ENCODE peak calls at places on chromosomes 12 and 14, in eight cellular contexts. G is tibial artery; J is aorta; N is KBM-7; C is head of caudate nucleus; P is NCI-H1105; L is NCI-H1436; Y is stimulated activated CD4-positive, alpha-beta T cell treated with anti-CD3 and anti-CD28 coated beads, Interleukin-4, amount 100 ng/mL, for 1 hour. D is an unnamed sample.

GRCh38 chr14:93929048-93929535 is 1.9 kb downstream of the FAM181A start:
- DNase-seq in G (no peak), J (no peak), N (no peak), C (no peak), P (no peak), L (no peak), Y (no peak), D (no peak)

GRCh38 chr14:32313977-32314376 is 15.1 kb upstream of the AKAP6 start:
- DNase-seq in G (no peak), J (no peak), N (no peak), C (no peak), P (no peak), L (peak; percentile 20), Y (no peak), D (no peak)

GRCh38 chr12:91326043-91327027 is 143.7 kb upstream of the DCN start:
- DNase-seq in G (peak; percentile 61), J (no peak), N (peak; percentile 34), C (peak; percentile 8), P (peak; percentile 64), L (peak; percentile 20), Y (peak; percentile 3), D (peak; percentile 26)

GRCh38 chr12:77344651-77345050 is 279.3 kb upstream of the E2F7 start:
- DNase-seq in G (no peak), J (no peak), N (no peak), C (no peak), P (no peak), L (no peak), Y (no peak), D (no peak)

GRCh38 chr12:13205809-13206559 is 9.5 kb downstream of the EMP1 start:
- DNase-seq in G (no peak), J (no peak), N (peak; percentile 77), C (no peak), P (no peak), L (no peak), Y (no peak), D (no peak)

GRCh38 chr12:11202811-11203210 is 16.1 kb upstream of the TAS2R42 start:
- DNase-seq in G (no peak), J (no peak), N (no peak), C (no peak), P (no peak), L (no peak), Y (no peak), D (no peak)

GRCh38 chr12:133130808-133131128 is 341 bp downstream of the ZNF10 start:
- DNase-seq in G (peak; percentile 38), J (peak; percentile 56), N (no peak), C (peak; percentile 58), P (no peak), L (peak; percentile 21), Y (peak; percentile 37), D (no peak)

GRCh38 chr12:27682534-27682933 is 13.7 kb upstream of the REP15 start:
- DNase-seq in G (no peak), J (no peak), N (no peak), C (no peak), P (no peak), L (no peak), Y (no peak), D (no peak)

GRCh38 chr12:109739747-109740693 is 26.4 kb downstream of the FAM222A start:
- DNase-seq in G (peak; percentile 10), J (peak; percentile 26), N (peak; percentile 28), C (peak; percentile 7), P (no peak), L (no peak), Y (no peak), D (peak; percentile 24)

GRCh38 chr14:56413721-56414120 is 165.9 kb upstream of the TMEM260 start:
- DNase-seq in G (no peak), J (no peak), N (no peak), C (no peak), P (no peak), L (no peak), Y (no peak), D (no peak)

GRCh38 chr14:90159688-90160087 is 96.7 kb upstream of the PSMC1 start:
- DNase-seq in G (no peak), J (no peak), N (no peak), C (no peak), P (no peak), L (no peak), Y (no peak), D (no peak)

GRCh38 chr14:34733245-34733644 is 18.9 kb upstream of the CFL2 start:
- DNase-seq in G (no peak), J (no peak), N (no peak), C (no peak), P (no peak), L (no peak), Y (no peak), D (no peak)